ENCODE peak calls at places on chromosomes 2 and 18, in ten cellular contexts. T is GM06990; I is A549; Q is upper lobe of left lung; Y is activated naive CD4-positive, alpha-beta T cell; P is effector memory CD8-positive, alpha-beta T cell; R is effector memory CD4-positive, alpha-beta T cell; N is T follicular helper cell; G is GM23248; E is hepatocyte. Z is an unnamed sample.

GRCh38 chr2:197461073-197461472 is 7.7 kb downstream of the COQ10B start:
- DNase-seq in T (no peak), I (no peak), Q (no peak), Y (no peak), P (no peak), R (no peak), N (no peak), G (peak; percentile 77), E (peak; percentile 25), Z (no peak)

GRCh38 chr2:172102159-172102857 is 392 bp downstream of the DLX2 start:
- DNase-seq in T (peak; percentile 59), I (no peak), Q (peak; percentile 89), Y (no peak), P (no peak), R (no peak), N (no peak), G (peak; percentile 91), E (no peak), Z (peak; percentile 82)

GRCh38 chr2:124985210-124985760 is 960.2 kb downstream of the CNTNAP5 start:
- DNase-seq in T (no peak), I (no peak), Q (no peak), Y (no peak), P (no peak), R (no peak), N (no peak), G (no peak), E (no peak), Z (no peak)

GRCh38 chr2:60873381-60873780 is 8.0 kb upstream of the REL start:
- DNase-seq in T (peak; percentile 56), I (no peak), Q (no peak), Y (no peak), P (no peak), R (no peak), N (no peak), G (no peak), E (no peak), Z (no peak)

GRCh38 chr2:29064746-29065478 is 9.4 kb downstream of the PCARE start:
- DNase-seq in T (no peak), I (no peak), Q (no peak), Y (no peak), P (no peak), R (no peak), N (no peak), G (no peak), E (no peak), Z (no peak)

GRCh38 chr2:126852361-126852760 is 46.3 kb upstream of the TEX51 start:
- DNase-seq in T (no peak), I (no peak), Q (no peak), Y (no peak), P (no peak), R (no peak), N (no peak), G (no peak), E (no peak), Z (no peak)

GRCh38 chr18:3323900-3324299 is 62.0 kb downstream of the MYL12B start:
- DNase-seq in T (peak; percentile 46), I (no peak), Q (no peak), Y (no peak), P (no peak), R (no peak), N (no peak), G (peak; percentile 20), E (no peak), Z (peak; percentile 52)

GRCh38 chr18:79964330-79965118 is at the start of gene HSBP1L1:
- DNase-seq in T (peak; percentile 86), I (peak; percentile 58), Q (peak; percentile 96), Y (no peak), P (peak; percentile 56), R (peak; percentile 53), N (peak; percentile 50), G (peak; percentile 81), E (peak; percentile 92), Z (no peak)

GRCh38 chr2:48221846-48222516 is 308.0 kb upstream of the STON1 start:
- DNase-seq in T (no peak), I (peak; percentile 68), Q (no peak), Y (no peak), P (no peak), R (no peak), N (no peak), G (no peak), E (peak; percentile 38), Z (no peak)

GRCh38 chr2:133674433-133675331 is 106.4 kb upstream of the NCKAP5 start:
- DNase-seq in T (no peak), I (peak; percentile 43), Q (no peak), Y (no peak), P (no peak), R (no peak), N (no peak), G (peak; percentile 90), E (peak; percentile 54), Z (no peak)

GRCh38 chr2:26745609-26746327 is 18.3 kb upstream of the SLC35F6 start:
- DNase-seq in T (no peak), I (peak; percentile 88), Q (no peak), Y (peak; percentile 34), P (peak; percentile 74), R (peak; percentile 61), N (peak; percentile 62), G (peak; percentile 76), E (peak; percentile 89), Z (peak; percentile 83)

GRCh38 chr2:48001498-48001897 is 95.2 kb upstream of the FBXO11 start:
- DNase-seq in T (no peak), I (no peak), Q (no peak), Y (no peak), P (no peak), R (no peak), N (no peak), G (no peak), E (no peak), Z (no peak)

GRCh38 chr18:54261894-54262293 is 7.4 kb upstream of the POLI start:
- DNase-seq in T (peak; percentile 78), I (no peak), Q (no peak), Y (peak; percentile 5), P (no peak), R (no peak), N (no peak), G (no peak), E (no peak), Z (peak; percentile 52)

GRCh38 chr2:191869178-191869577 is 22.3 kb upstream of the CAVIN2 start:
- DNase-seq in T (no peak), I (peak; percentile 75), Q (no peak), Y (no peak), P (no peak), R (no peak), N (no peak), G (peak; percentile 27), E (peak; percentile 60), Z (peak; percentile 46)

GRCh38 chr2:7570247-7570646 is 653.0 kb downstream of the RNF144A start:
- DNase-seq in T (no peak), I (no peak), Q (no peak), Y (no peak), P (no peak), R (no peak), N (no peak), G (no peak), E (no peak), Z (no peak)

GRCh38 chr2:60472026-60472425 is 81.4 kb downstream of the BCL11A start:
- DNase-seq in T (no peak), I (no peak), Q (no peak), Y (no peak), P (no peak), R (no peak), N (no peak), G (no peak), E (no peak), Z (no peak)

GRCh38 chr18:28690836-28691835 is 514.2 kb upstream of the CDH2 start:
- DNase-seq in T (no peak), I (no peak), Q (no peak), Y (no peak), P (no peak), R (no peak), N (no peak), G (peak; percentile 53), E (no peak), Z (no peak)

GRCh38 chr2:102116675-102117471 is 25.7 kb upstream of the IL1R1 start:
- DNase-seq in T (no peak), I (no peak), Q (no peak), Y (no peak), P (no peak), R (no peak), N (no peak), G (no peak), E (no peak), Z (no peak)

GRCh38 chr18:50104421-50104820 is 90.5 kb downstream of the MYO5B start:
- DNase-seq in T (no peak), I (no peak), Q (no peak), Y (no peak), P (no peak), R (no peak), N (no peak), G (no peak), E (no peak), Z (no peak)

GRCh38 chr2:37167636-37168182 is 10.9 kb upstream of the EIF2AK2 start:
- DNase-seq in T (no peak), I (peak; percentile 54), Q (no peak), Y (no peak), P (no peak), R (no peak), N (no peak), G (peak; percentile 36), E (no peak), Z (no peak)

GRCh38 chr18:340044-340443 is 72.2 kb upstream of the THOC1 start:
- DNase-seq in T (no peak), I (no peak), Q (no peak), Y (no peak), P (no peak), R (no peak), N (no peak), G (no peak), E (no peak), Z (no peak)

GRCh38 chr2:179677148-179677688 is 184.2 kb downstream of the ZNF385B start:
- DNase-seq in T (no peak), I (no peak), Q (no peak), Y (no peak), P (no peak), R (no peak), N (no peak), G (peak; percentile 24), E (peak; percentile 26), Z (no peak)

GRCh38 chr2:128641421-128642095 is 322.9 kb upstream of the HS6ST1 start:
- DNase-seq in T (no peak), I (no peak), Q (no peak), Y (no peak), P (no peak), R (no peak), N (no peak), G (no peak), E (no peak), Z (no peak)

GRCh38 chr2:230793573-230794359 is 71.0 kb upstream of the ITM2C start:
- DNase-seq in T (no peak), I (peak; percentile 69), Q (no peak), Y (no peak), P (peak; percentile 65), R (peak; percentile 54), N (peak; percentile 42), G (peak; percentile 99), E (peak; percentile 79), Z (no peak)

GRCh38 chr2:205989291-205990071 is 96.5 kb downstream of the INO80D start:
- DNase-seq in T (no peak), I (no peak), Q (no peak), Y (no peak), P (no peak), R (no peak), N (no peak), G (peak; percentile 15), E (no peak), Z (no peak)

GRCh38 chr18:73879771-73880170 is 267.9 kb downstream of the FBXO15 start:
- DNase-seq in T (no peak), I (no peak), Q (no peak), Y (no peak), P (no peak), R (no peak), N (no peak), G (no peak), E (no peak), Z (no peak)

Z was measured in K562.